ENCODE peak calls at places on chromosomes 1 and 21, in seven cellular contexts. N is amygdala; C is effector memory CD8-positive, alpha-beta T cell; R is mesenchymal stem cell; Q is NCI-H1092; B is hippocampal formation; W is AML-193. K is an unnamed sample.

GRCh38 chr1:89688607-89689006 is 55.7 kb downstream of the LRRC8C start:
- DNase-seq in N (no peak), C (no peak), R (no peak), Q (no peak), B (no peak), W (no peak), K (no peak)

GRCh38 chr1:170360601-170361000 is 171.4 kb upstream of the GORAB start:
- DNase-seq in N (no peak), C (no peak), R (no peak), Q (no peak), B (no peak), W (no peak), K (no peak)

GRCh38 chr1:24203404-24203803 is 16.3 kb upstream of the IFNLR1 start:
- DNase-seq in N (no peak), C (no peak), R (no peak), Q (no peak), B (no peak), W (no peak), K (no peak)

GRCh38 chr1:200172311-200172710 is 144.8 kb downstream of the NR5A2 start:
- DNase-seq in N (no peak), C (no peak), R (peak), Q (no peak), B (no peak), W (no peak), K (no peak)

GRCh38 chr1:89995595-89996397 is 886 bp downstream of the ZNF326 start:
- DNase-seq in N (no peak), C (no peak), R (peak), Q (no peak), B (no peak), W (peak), K (peak)

GRCh38 chr1:75615664-75616435 is 4.9 kb upstream of the SLC44A5 start:
- DNase-seq in N (peak), C (no peak), R (peak), Q (no peak), B (peak), W (no peak), K (no peak)

GRCh38 chr1:235015291-235015990 is 113.2 kb downstream of the TOMM20 start:
- DNase-seq in N (no peak), C (no peak), R (no peak), Q (no peak), B (no peak), W (no peak), K (no peak)

GRCh38 chr1:201469645-201470074 is 672 bp upstream of the PHLDA3 start:
- DNase-seq in N (no peak), C (no peak), R (no peak), Q (no peak), B (no peak), W (no peak), K (no peak)

GRCh38 chr1:53332833-53333232 is 5.0 kb upstream of the LRP8 start:
- DNase-seq in N (no peak), C (no peak), R (no peak), Q (no peak), B (no peak), W (no peak), K (no peak)

GRCh38 chr1:167171286-167171929 is 49.3 kb upstream of the POU2F1 start:
- DNase-seq in N (no peak), C (no peak), R (no peak), Q (no peak), B (no peak), W (no peak), K (no peak)

GRCh38 chr1:58062635-58063034 is 483.9 kb downstream of the OMA1 start:
- DNase-seq in N (no peak), C (no peak), R (no peak), Q (no peak), B (no peak), W (no peak), K (no peak)

GRCh38 chr1:3727042-3727824 is 25.0 kb upstream of the CCDC27 start:
- DNase-seq in N (peak), C (no peak), R (peak), Q (no peak), B (peak), W (peak), K (no peak)

GRCh38 chr1:55021965-55022546 is 17.3 kb upstream of the PCSK9 start:
- DNase-seq in N (peak), C (peak), R (peak), Q (peak), B (peak), W (peak), K (peak)

GRCh38 chr1:67211589-67212563 is 45.6 kb downstream of the IL23R start:
- DNase-seq in N (no peak), C (peak), R (peak), Q (no peak), B (no peak), W (peak), K (no peak)

GRCh38 chr1:25566730-25567341 is 23.4 kb downstream of the LDLRAP1 start:
- DNase-seq in N (peak), C (no peak), R (peak), Q (peak), B (peak), W (no peak), K (peak)

GRCh38 chr1:21149862-21150432 is 26.8 kb downstream of the EIF4G3 start:
- DNase-seq in N (no peak), C (no peak), R (peak), Q (no peak), B (peak), W (no peak), K (no peak)

GRCh38 chr1:15681346-15682290 is 2.5 kb upstream of the PLEKHM2 start:
- DNase-seq in N (no peak), C (no peak), R (no peak), Q (no peak), B (no peak), W (no peak), K (no peak)

GRCh38 chr1:145983959-145984830 is 12.2 kb downstream of the TXNIP start:
- DNase-seq in N (no peak), C (no peak), R (no peak), Q (no peak), B (no peak), W (no peak), K (no peak)

GRCh38 chr1:212581034-212581433 is 27.5 kb upstream of the ATF3 start:
- DNase-seq in N (no peak), C (no peak), R (no peak), Q (no peak), B (no peak), W (no peak), K (no peak)

GRCh38 chr1:224216380-224216779 is 33.3 kb downstream of the DEGS1 start:
- DNase-seq in N (no peak), C (no peak), R (no peak), Q (no peak), B (no peak), W (no peak), K (no peak)

GRCh38 chr1:187491082-187491720 is 662.5 kb downstream of the PLA2G4A start:
- DNase-seq in N (no peak), C (no peak), R (peak), Q (no peak), B (no peak), W (no peak), K (peak)

GRCh38 chr1:229759037-229759435 is 133.0 kb downstream of the URB2 start:
- DNase-seq in N (no peak), C (no peak), R (no peak), Q (no peak), B (no peak), W (no peak), K (no peak)

GRCh38 chr1:67889940-67890567 is 56.8 kb upstream of the GNG12 start:
- DNase-seq in N (no peak), C (no peak), R (peak), Q (no peak), B (no peak), W (peak), K (no peak)

GRCh38 chr21:37061926-37062591 is 10.8 kb downstream of the PIGP start:
- DNase-seq in N (no peak), C (no peak), R (peak), Q (no peak), B (no peak), W (no peak), K (no peak)

GRCh38 chr1:54378884-54379445 is 27.2 kb downstream of the SSBP3 start:
- DNase-seq in N (no peak), C (no peak), R (no peak), Q (no peak), B (no peak), W (no peak), K (no peak)

GRCh38 chr1:102089791-102090190 is 93.1 kb upstream of the OLFM3 start:
- DNase-seq in N (no peak), C (no peak), R (no peak), Q (no peak), B (no peak), W (no peak), K (no peak)

GRCh38 chr1:8816831-8817412 is 518 bp downstream of the RERE start:
- DNase-seq in N (peak), C (peak), R (peak), Q (no peak), B (no peak), W (no peak), K (no peak)

GRCh38 chr21:38496224-38496623 is 2.1 kb downstream of the ERG start:
- DNase-seq in N (no peak), C (no peak), R (no peak), Q (no peak), B (no peak), W (no peak), K (no peak)

GRCh38 chr1:221101792-221102191 is 222.5 kb downstream of the HLX start:
- DNase-seq in N (no peak), C (no peak), R (peak), Q (no peak), B (no peak), W (no peak), K (no peak)

GRCh38 chr1:221462345-221462744 is 279.5 kb downstream of the DUSP10 start:
- DNase-seq in N (no peak), C (no peak), R (no peak), Q (no peak), B (no peak), W (no peak), K (no peak)

GRCh38 chr1:47431534-47431933 is 6.3 kb upstream of the FOXD2 start:
- DNase-seq in N (no peak), C (no peak), R (peak), Q (no peak), B (no peak), W (no peak), K (no peak)

GRCh38 chr1:46492871-46493270 is 3.2 kb downstream of the DMBX1 start:
- DNase-seq in N (no peak), C (no peak), R (no peak), Q (no peak), B (no peak), W (no peak), K (no peak)

GRCh38 chr1:37958690-37959089 is 11.8 kb upstream of the INPP5B start:
- DNase-seq in N (no peak), C (no peak), R (peak), Q (no peak), B (no peak), W (no peak), K (no peak)

GRCh38 chr1:229059671-229060079 is 211.2 kb upstream of the RAB4A start:
- DNase-seq in N (no peak), C (no peak), R (peak), Q (no peak), B (no peak), W (no peak), K (no peak)

GRCh38 chr1:42737986-42738677 is 1.9 kb downstream of the CLDN19 start:
- DNase-seq in N (no peak), C (no peak), R (no peak), Q (no peak), B (no peak), W (no peak), K (no peak)

GRCh38 chr1:37157634-37158033 is 123.3 kb upstream of the GRIK3 start:
- DNase-seq in N (no peak), C (no peak), R (no peak), Q (no peak), B (no peak), W (no peak), K (no peak)

GRCh38 chr1:74771913-74772515 is 39.1 kb downstream of the TYW3 start:
- DNase-seq in N (no peak), C (peak), R (peak), Q (peak), B (no peak), W (peak), K (peak)

GRCh38 chr1:8789314-8790214 is 27.9 kb downstream of the RERE start:
- DNase-seq in N (no peak), C (no peak), R (no peak), Q (no peak), B (no peak), W (no peak), K (no peak)

GRCh38 chr1:100811808-100812207 is 82.8 kb downstream of the EXTL2 start:
- DNase-seq in N (no peak), C (no peak), R (no peak), Q (no peak), B (no peak), W (no peak), K (no peak)

GRCh38 chr1:25880518-25880917 is 5.0 kb upstream of the PAQR7 start:
- DNase-seq in N (no peak), C (no peak), R (no peak), Q (no peak), B (no peak), W (no peak), K (no peak)

K was measured in SHP77 treated with DMSO at 0.1 percent for 48 hours.